ENCODE peak calls at places on chromosome 16, in eight cellular contexts. One of them, this sample, is unnamed.

GRCh38 chr16:21283521-21284289 is 5.6 kb upstream of the CRYM start:
- DNase-seq in neural progenitor cell: peak
- DNase-seq in adipocyte: peak
- DNase-seq in ovary: peak
- DNase-seq in hepatocyte: peak
- DNase-seq in heart right ventricle: peak
- DNase-seq in CD4-positive, alpha-beta memory T cell: no peak
- DNase-seq in cardiac fibroblast: peak
- DNase-seq in this sample: no peak

GRCh38 chr16:1794221-1794871 is 841 bp upstream of the IGFALS start:
- DNase-seq in neural progenitor cell: no peak
- DNase-seq in adipocyte: no peak
- DNase-seq in ovary: no peak
- DNase-seq in hepatocyte: peak
- DNase-seq in heart right ventricle: no peak
- DNase-seq in CD4-positive, alpha-beta memory T cell: no peak
- DNase-seq in cardiac fibroblast: no peak
- DNase-seq in this sample: no peak

GRCh38 chr16:75044800-75045361 is 46.1 kb downstream of the ZNRF1 start:
- DNase-seq in neural progenitor cell: no peak
- DNase-seq in adipocyte: peak
- DNase-seq in ovary: peak
- DNase-seq in hepatocyte: no peak
- DNase-seq in heart right ventricle: peak
- DNase-seq in CD4-positive, alpha-beta memory T cell: no peak
- DNase-seq in cardiac fibroblast: peak
- DNase-seq in this sample: no peak

GRCh38 chr16:12811441-12812198 is 7.9 kb upstream of the CPPED1 start:
- DNase-seq in neural progenitor cell: no peak
- DNase-seq in adipocyte: no peak
- DNase-seq in ovary: no peak
- DNase-seq in hepatocyte: no peak
- DNase-seq in heart right ventricle: no peak
- DNase-seq in CD4-positive, alpha-beta memory T cell: no peak
- DNase-seq in cardiac fibroblast: no peak
- DNase-seq in this sample: no peak

GRCh38 chr16:49200223-49200820 is 81.3 kb downstream of the CBLN1 start:
- DNase-seq in neural progenitor cell: no peak
- DNase-seq in adipocyte: no peak
- DNase-seq in ovary: no peak
- DNase-seq in hepatocyte: no peak
- DNase-seq in heart right ventricle: peak
- DNase-seq in CD4-positive, alpha-beta memory T cell: no peak
- DNase-seq in cardiac fibroblast: no peak
- DNase-seq in this sample: no peak

GRCh38 chr16:64278196-64278595 is 843.7 kb downstream of the CDH11 start:
- DNase-seq in neural progenitor cell: no peak
- DNase-seq in adipocyte: peak
- DNase-seq in ovary: no peak
- DNase-seq in hepatocyte: no peak
- DNase-seq in heart right ventricle: no peak
- DNase-seq in CD4-positive, alpha-beta memory T cell: no peak
- DNase-seq in cardiac fibroblast: no peak
- DNase-seq in this sample: no peak

GRCh38 chr16:87353613-87354012 is 30.0 kb downstream of the FBXO31 start:
- DNase-seq in neural progenitor cell: no peak
- DNase-seq in adipocyte: no peak
- DNase-seq in ovary: no peak
- DNase-seq in hepatocyte: no peak
- DNase-seq in heart right ventricle: no peak
- DNase-seq in CD4-positive, alpha-beta memory T cell: no peak
- DNase-seq in cardiac fibroblast: no peak
- DNase-seq in this sample: no peak

GRCh38 chr16:23016372-23016771 is 132.9 kb downstream of the USP31 start:
- DNase-seq in neural progenitor cell: no peak
- DNase-seq in adipocyte: no peak
- DNase-seq in ovary: no peak
- DNase-seq in hepatocyte: no peak
- DNase-seq in heart right ventricle: no peak
- DNase-seq in CD4-positive, alpha-beta memory T cell: no peak
- DNase-seq in cardiac fibroblast: no peak
- DNase-seq in this sample: no peak

GRCh38 chr16:73051903-73052302 is 4.0 kb upstream of the ZFHX3 start:
- DNase-seq in neural progenitor cell: no peak
- DNase-seq in adipocyte: no peak
- DNase-seq in ovary: no peak
- DNase-seq in hepatocyte: no peak
- DNase-seq in heart right ventricle: no peak
- DNase-seq in CD4-positive, alpha-beta memory T cell: no peak
- DNase-seq in cardiac fibroblast: no peak
- DNase-seq in this sample: no peak

GRCh38 chr16:28935333-28935732 is 3.6 kb downstream of the CD19 start:
- DNase-seq in neural progenitor cell: no peak
- DNase-seq in adipocyte: no peak
- DNase-seq in ovary: no peak
- DNase-seq in hepatocyte: no peak
- DNase-seq in heart right ventricle: no peak
- DNase-seq in CD4-positive, alpha-beta memory T cell: no peak
- DNase-seq in cardiac fibroblast: no peak
- DNase-seq in this sample: no peak

GRCh38 chr16:76879420-76879819 is 311.6 kb upstream of the MON1B start:
- DNase-seq in neural progenitor cell: no peak
- DNase-seq in adipocyte: no peak
- DNase-seq in ovary: no peak
- DNase-seq in hepatocyte: peak
- DNase-seq in heart right ventricle: no peak
- DNase-seq in CD4-positive, alpha-beta memory T cell: no peak
- DNase-seq in cardiac fibroblast: no peak
- DNase-seq in this sample: no peak

GRCh38 chr16:30010817-30011504 is at the start of gene DOC2A:
- DNase-seq in neural progenitor cell: peak
- DNase-seq in adipocyte: peak
- DNase-seq in ovary: no peak
- DNase-seq in hepatocyte: peak
- DNase-seq in heart right ventricle: no peak
- DNase-seq in CD4-positive, alpha-beta memory T cell: no peak
- DNase-seq in cardiac fibroblast: no peak
- DNase-seq in this sample: no peak

GRCh38 chr16:30009085-30009862 is 1.6 kb downstream of the DOC2A start:
- DNase-seq in neural progenitor cell: no peak
- DNase-seq in adipocyte: no peak
- DNase-seq in ovary: no peak
- DNase-seq in hepatocyte: no peak
- DNase-seq in heart right ventricle: no peak
- DNase-seq in CD4-positive, alpha-beta memory T cell: no peak
- DNase-seq in cardiac fibroblast: no peak
- DNase-seq in this sample: no peak

GRCh38 chr16:30009990-30010816 is 624 bp downstream of the DOC2A start:
- DNase-seq in neural progenitor cell: no peak
- DNase-seq in adipocyte: no peak
- DNase-seq in ovary: no peak
- DNase-seq in hepatocyte: no peak
- DNase-seq in heart right ventricle: no peak
- DNase-seq in CD4-positive, alpha-beta memory T cell: no peak
- DNase-seq in cardiac fibroblast: no peak
- DNase-seq in this sample: no peak

GRCh38 chr16:30007378-30007895 is 3.4 kb downstream of the DOC2A start:
- DNase-seq in neural progenitor cell: no peak
- DNase-seq in adipocyte: no peak
- DNase-seq in ovary: no peak
- DNase-seq in hepatocyte: no peak
- DNase-seq in heart right ventricle: no peak
- DNase-seq in CD4-positive, alpha-beta memory T cell: no peak
- DNase-seq in cardiac fibroblast: no peak
- DNase-seq in this sample: no peak

DNA sequence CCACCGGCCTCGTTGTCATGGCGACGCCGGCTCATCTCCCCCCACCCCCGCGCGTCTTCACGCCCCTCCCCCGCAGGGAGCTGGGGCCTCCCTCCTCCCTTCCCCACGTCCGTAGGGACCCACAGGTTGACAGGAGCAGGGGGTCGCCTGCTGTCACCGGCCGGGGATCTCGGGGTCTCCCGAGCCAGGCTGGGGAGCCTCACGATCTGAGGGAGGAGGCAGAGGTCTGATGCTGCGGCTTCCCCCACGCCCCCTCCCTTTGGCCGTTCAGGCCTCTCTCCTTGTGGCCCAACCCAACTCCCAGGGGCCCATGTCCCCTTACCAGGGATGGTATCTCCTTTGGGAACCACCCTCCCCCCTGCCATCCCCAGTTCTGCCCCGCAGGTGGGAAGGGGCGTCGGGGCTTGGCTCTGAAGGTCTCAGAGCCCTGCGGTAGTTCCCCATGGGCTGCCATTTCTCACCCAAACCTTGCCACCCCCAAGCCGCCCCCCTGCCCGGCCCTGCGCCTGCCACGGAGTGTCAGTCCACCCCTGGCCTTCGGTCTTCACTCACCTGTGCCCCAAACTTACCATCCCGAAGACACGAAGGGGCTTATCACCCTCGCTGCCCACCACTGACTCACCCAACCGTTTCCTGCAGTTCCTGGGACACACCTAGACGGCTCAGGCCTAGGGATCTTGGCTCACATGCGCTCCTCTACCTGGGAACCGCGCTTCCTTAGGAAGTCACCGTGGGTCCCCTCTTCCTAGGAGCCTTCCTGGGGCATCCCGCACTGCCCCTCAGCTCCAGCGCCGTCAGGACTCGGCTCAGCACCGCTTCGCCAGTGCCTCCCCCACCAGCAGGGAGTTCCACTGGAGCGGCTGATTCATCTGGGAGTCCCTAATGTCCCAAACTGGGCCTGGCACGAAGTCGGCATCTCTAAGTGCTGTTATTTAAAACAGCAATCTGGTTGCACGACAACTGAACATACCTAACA is 966 bp upstream of the DOC2A start:
- DNase-seq in neural progenitor cell: peak
- DNase-seq in adipocyte: no peak
- DNase-seq in ovary: no peak
- DNase-seq in hepatocyte: no peak
- DNase-seq in heart right ventricle: no peak
- DNase-seq in CD4-positive, alpha-beta memory T cell: no peak
- DNase-seq in cardiac fibroblast: no peak
- DNase-seq in this sample: no peak
- H3K4me3 ChIP-seq in neural progenitor cell: peak
- H3K4me3 ChIP-seq in adipocyte: no peak
- H3K4me3 ChIP-seq in ovary: peak
- H3K4me3 ChIP-seq in hepatocyte: peak
- H3K4me3 ChIP-seq in heart right ventricle: peak
- H3K4me3 ChIP-seq in CD4-positive, alpha-beta memory T cell: peak
- H3K4me3 ChIP-seq in cardiac fibroblast: no peak
- H3K4me3 ChIP-seq in this sample: peak

GRCh38 chr16:27551046-27551445 is 1.1 kb downstream of the KATNIP start:
- DNase-seq in neural progenitor cell: no peak
- DNase-seq in adipocyte: peak
- DNase-seq in ovary: no peak
- DNase-seq in hepatocyte: no peak
- DNase-seq in heart right ventricle: no peak
- DNase-seq in CD4-positive, alpha-beta memory T cell: no peak
- DNase-seq in cardiac fibroblast: no peak
- DNase-seq in this sample: no peak
- H3K4me3 ChIP-seq in neural progenitor cell: peak
- H3K4me3 ChIP-seq in adipocyte: peak
- H3K4me3 ChIP-seq in ovary: no peak
- H3K4me3 ChIP-seq in hepatocyte: no peak
- H3K4me3 ChIP-seq in heart right ventricle: peak
- H3K4me3 ChIP-seq in CD4-positive, alpha-beta memory T cell: no peak
- H3K4me3 ChIP-seq in cardiac fibroblast: peak
- H3K4me3 ChIP-seq in this sample: peak

GRCh38 chr16:8023326-8023725 is 567.0 kb downstream of the TMEM114 start:
- DNase-seq in neural progenitor cell: no peak
- DNase-seq in adipocyte: no peak
- DNase-seq in ovary: no peak
- DNase-seq in hepatocyte: no peak
- DNase-seq in heart right ventricle: no peak
- DNase-seq in CD4-positive, alpha-beta memory T cell: no peak
- DNase-seq in cardiac fibroblast: no peak
- DNase-seq in this sample: no peak

GRCh38 chr16:8032406-8032805 is 557.9 kb downstream of the TMEM114 start:
- DNase-seq in neural progenitor cell: no peak
- DNase-seq in adipocyte: no peak
- DNase-seq in ovary: no peak
- DNase-seq in hepatocyte: no peak
- DNase-seq in heart right ventricle: no peak
- DNase-seq in CD4-positive, alpha-beta memory T cell: no peak
- DNase-seq in cardiac fibroblast: no peak
- DNase-seq in this sample: no peak

DNA sequence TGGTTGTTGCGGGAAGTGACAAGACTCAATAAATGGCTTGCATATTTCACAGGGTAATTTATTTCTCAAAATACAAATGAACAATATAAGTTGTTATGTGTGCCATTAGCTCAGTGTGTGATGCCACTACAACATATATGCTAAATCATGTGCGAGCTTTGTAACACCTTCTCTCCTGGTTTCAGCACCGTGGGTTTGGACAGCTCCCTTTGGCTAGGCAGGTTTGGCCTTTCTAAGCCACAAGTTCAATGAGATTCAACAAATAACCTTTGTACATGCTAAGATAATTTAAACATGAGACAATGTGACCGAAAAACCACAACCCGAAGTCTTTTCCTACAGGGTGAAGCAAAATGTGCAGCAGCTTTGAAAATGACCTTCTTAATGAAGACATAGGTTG is 563.9 kb downstream of the TMEM114 start:
- DNase-seq in neural progenitor cell: peak
- DNase-seq in adipocyte: no peak
- DNase-seq in ovary: no peak
- DNase-seq in hepatocyte: peak
- DNase-seq in heart right ventricle: no peak
- DNase-seq in CD4-positive, alpha-beta memory T cell: no peak
- DNase-seq in cardiac fibroblast: no peak
- DNase-seq in this sample: no peak
- H3K4me3 ChIP-seq in neural progenitor cell: no peak
- H3K4me3 ChIP-seq in adipocyte: no peak
- H3K4me3 ChIP-seq in ovary: no peak
- H3K4me3 ChIP-seq in hepatocyte: no peak
- H3K4me3 ChIP-seq in heart right ventricle: no peak
- H3K4me3 ChIP-seq in CD4-positive, alpha-beta memory T cell: no peak
- H3K4me3 ChIP-seq in cardiac fibroblast: no peak
- H3K4me3 ChIP-seq in this sample: no peak

DNA sequence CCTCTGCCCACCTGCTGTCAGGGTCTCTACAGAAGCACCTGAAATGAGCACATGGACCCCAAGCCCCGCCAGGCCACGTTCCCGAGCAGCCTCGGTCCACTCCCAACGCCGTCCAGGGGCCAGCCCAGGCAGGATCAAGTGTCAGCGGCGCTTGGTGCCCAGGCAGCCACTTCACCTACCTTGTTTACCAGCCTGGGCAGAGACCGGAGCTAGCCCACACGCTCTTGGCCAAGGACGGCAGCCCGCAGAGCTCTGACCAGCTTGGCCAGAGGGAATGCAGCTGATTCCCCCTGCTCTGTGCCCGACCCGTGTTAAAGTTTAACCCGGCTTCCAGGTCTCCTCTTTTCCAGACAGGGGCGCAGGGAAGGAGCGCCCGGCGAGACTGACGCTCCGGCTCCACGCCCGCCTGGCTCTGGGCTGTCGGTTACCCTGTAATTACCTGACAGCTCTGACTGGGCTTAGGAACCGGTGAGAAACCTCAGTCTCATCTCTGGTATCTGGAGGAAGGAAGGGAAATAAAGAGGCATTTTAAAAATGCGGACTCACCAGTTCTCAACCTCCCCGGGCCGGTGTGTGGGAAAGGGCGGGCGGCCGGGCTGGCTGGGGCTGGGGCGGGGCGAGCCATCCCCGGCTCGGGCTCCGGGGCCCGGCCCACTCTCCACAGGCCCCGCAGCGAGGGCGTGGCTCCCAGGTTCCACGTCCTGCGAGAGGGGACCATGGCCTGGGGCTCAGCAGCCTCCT is 4.6 kb downstream of the KIFC3 start:
- DNase-seq in neural progenitor cell: peak
- DNase-seq in adipocyte: no peak
- DNase-seq in ovary: no peak
- DNase-seq in hepatocyte: peak
- DNase-seq in heart right ventricle: peak
- DNase-seq in CD4-positive, alpha-beta memory T cell: no peak
- DNase-seq in cardiac fibroblast: no peak
- DNase-seq in this sample: no peak
- H3K4me3 ChIP-seq in neural progenitor cell: peak
- H3K4me3 ChIP-seq in adipocyte: no peak
- H3K4me3 ChIP-seq in ovary: no peak
- H3K4me3 ChIP-seq in hepatocyte: no peak
- H3K4me3 ChIP-seq in heart right ventricle: peak
- H3K4me3 ChIP-seq in CD4-positive, alpha-beta memory T cell: no peak
- H3K4me3 ChIP-seq in cardiac fibroblast: no peak
- H3K4me3 ChIP-seq in this sample: no peak

This sample was measured in OCI-LY7.